ENCODE peak calls at places on chromosomes 5 and 9, in five cellular contexts. F is tibial artery; C is spleen; M is CD4-positive, alpha-beta memory T cell; A is thoracic aorta. Z is an unnamed sample.

GRCh38 chr5:160330212-160330611 is 17.8 kb upstream of the CCNJL start:
- DNase-seq in F (no peak), C (no peak), M (no peak), A (no peak), Z (no peak)

GRCh38 chr9:135035781-135036760 is 51.4 kb upstream of the OLFM1 start:
- DNase-seq in F (no peak), C (peak; percentile 40), M (no peak), A (no peak), Z (no peak)

GRCh38 chr9:134597957-134598883 is 43.4 kb upstream of the COL5A1 start:
- DNase-seq in F (no peak), C (no peak), M (no peak), A (no peak), Z (no peak)

GRCh38 chr5:5332287-5332686 is 90.2 kb upstream of the ICE1 start:
- DNase-seq in F (no peak), C (no peak), M (no peak), A (no peak), Z (no peak)

GRCh38 chr9:15743512-15743911 is 190.7 kb downstream of the CCDC171 start:
- DNase-seq in F (no peak), C (no peak), M (no peak), A (no peak), Z (no peak)

GRCh38 chr9:4866239-4866969 is 73.7 kb downstream of the RCL1 start:
- DNase-seq in F (no peak), C (no peak), M (no peak), A (no peak), Z (no peak)

GRCh38 chr5:79109527-79110492 is 1.8 kb upstream of the BHMT start:
- DNase-seq in F (no peak), C (no peak), M (peak; percentile 23), A (no peak), Z (no peak)

GRCh38 chr5:96968074-96968473 is 32.2 kb downstream of the LNPEP start:
- DNase-seq in F (no peak), C (no peak), M (no peak), A (no peak), Z (no peak)

GRCh38 chr5:149466457-149466972 is 84.7 kb downstream of the CSNK1A1 start:
- DNase-seq in F (no peak), C (peak; percentile 69), M (no peak), A (no peak), Z (no peak)

GRCh38 chr5:54390015-54390414 is 65.5 kb upstream of the HSPB3 start:
- DNase-seq in F (no peak), C (no peak), M (no peak), A (no peak), Z (no peak)

GRCh38 chr9:135906291-135907005 is 898 bp downstream of the CAMSAP1 start:
- DNase-seq in F (no peak), C (peak; percentile 89), M (no peak), A (no peak), Z (no peak)

GRCh38 chr5:127810014-127810413 is 106.8 kb downstream of the CCDC192 start:
- DNase-seq in F (no peak), C (no peak), M (no peak), A (no peak), Z (no peak)

GRCh38 chr9:130295945-130296782 is 30.6 kb downstream of the HMCN2 start:
- DNase-seq in F (no peak), C (no peak), M (no peak), A (no peak), Z (no peak)

GRCh38 chr5:40238066-40238745 is 441.5 kb upstream of the PTGER4 start:
- DNase-seq in F (no peak), C (no peak), M (no peak), A (no peak), Z (no peak)

GRCh38 chr9:68964765-68965164 is 49.1 kb downstream of the PRKACG start:
- DNase-seq in F (no peak), C (no peak), M (no peak), A (no peak), Z (no peak)

GRCh38 chr9:68668127-68668526 is 36.9 kb upstream of the PIP5K1B start:
- DNase-seq in F (no peak), C (no peak), M (no peak), A (no peak), Z (no peak)

GRCh38 chr9:27800159-27800558 is 226.9 kb upstream of the C9orf72 start:
- DNase-seq in F (no peak), C (no peak), M (no peak), A (no peak), Z (no peak)

GRCh38 chr9:515665-516064 is 301.0 kb downstream of the DOCK8 start:
- DNase-seq in F (no peak), C (no peak), M (peak; percentile 25), A (no peak), Z (no peak)

GRCh38 chr5:111679611-111680010 is 77.4 kb downstream of the NREP start:
- DNase-seq in F (no peak), C (no peak), M (no peak), A (no peak), Z (no peak)

GRCh38 chr9:38408719-38409118 is 15.5 kb downstream of the IGFBPL1 start:
- DNase-seq in F (no peak), C (no peak), M (no peak), A (no peak), Z (no peak)

GRCh38 chr5:150119421-150120061 is 33.2 kb upstream of the CSF1R start:
- DNase-seq in F (peak; percentile 29), C (peak; percentile 63), M (no peak), A (no peak), Z (peak; percentile 59)

GRCh38 chr9:5428794-5429528 is 8.8 kb downstream of the PLGRKT start:
- DNase-seq in F (no peak), C (no peak), M (no peak), A (no peak), Z (no peak)

GRCh38 chr5:172795401-172795977 is 24.5 kb upstream of the DUSP1 start:
- DNase-seq in F (peak; percentile 97), C (no peak), M (no peak), A (peak; percentile 92), Z (peak; percentile 99)

GRCh38 chr5:40550481-40550880 is 129.2 kb upstream of the PTGER4 start:
- DNase-seq in F (no peak), C (no peak), M (no peak), A (no peak), Z (no peak)

GRCh38 chr5:151454166-151454565 is 6.8 kb downstream of the SLC36A1 start:
- DNase-seq in F (no peak), C (no peak), M (no peak), A (no peak), Z (no peak)

GRCh38 chr9:21096172-21096900 is 18.6 kb upstream of the IFNB1 start:
- DNase-seq in F (no peak), C (no peak), M (peak; percentile 72), A (no peak), Z (no peak)

GRCh38 chr5:55104036-55104767 is 1.8 kb downstream of the GZMA start:
- DNase-seq in F (no peak), C (no peak), M (no peak), A (no peak), Z (no peak)

GRCh38 chr5:131430794-131431193 is 166.9 kb downstream of the CDC42SE2 start:
- DNase-seq in F (no peak), C (no peak), M (no peak), A (no peak), Z (no peak)

GRCh38 chr9:36934478-36935065 is 99.5 kb downstream of the PAX5 start:
- DNase-seq in F (no peak), C (no peak), M (no peak), A (no peak), Z (no peak)

GRCh38 chr5:31100047-31100575 is 93.4 kb upstream of the CDH6 start:
- DNase-seq in F (no peak), C (no peak), M (no peak), A (no peak), Z (no peak)
- H3K27me3 ChIP-seq in F (no peaks in the 10 kb centered on the region), C (no peaks in the 10 kb centered on the region), M (no peaks in the 10 kb centered on the region), A (no peaks in the 10 kb centered on the region), Z (no peaks in the 10 kb centered on the region)

GRCh38 chr5:176865964-176866363 is 33.2 kb downstream of the HK3 start:
- DNase-seq in F (no peak), C (no peak), M (no peak), A (no peak), Z (no peak)

GRCh38 chr5:176862330-176862995 is 36.7 kb downstream of the HK3 start:
- DNase-seq in F (no peak), C (no peak), M (no peak), A (no peak), Z (no peak)

GRCh38 chr5:176863041-176863764 is 35.9 kb downstream of the HK3 start:
- DNase-seq in F (no peak), C (no peak), M (no peak), A (no peak), Z (no peak)

GRCh38 chr5:176864755-176865154 is 34.4 kb downstream of the HK3 start:
- DNase-seq in F (no peak), C (no peak), M (no peak), A (no peak), Z (no peak)

GRCh38 chr5:176863765-176864098 is 35.4 kb downstream of the HK3 start:
- DNase-seq in F (no peak), C (no peak), M (no peak), A (no peak), Z (no peak)
- H3K27me3 ChIP-seq in F (peaks cover 85% of the 10 kb centered on the region), C (peaks cover 23% of the 10 kb centered on the region), M (no peaks in the 10 kb centered on the region), A (no peaks in the 10 kb centered on the region), Z (no peaks in the 10 kb centered on the region)

DNA sequence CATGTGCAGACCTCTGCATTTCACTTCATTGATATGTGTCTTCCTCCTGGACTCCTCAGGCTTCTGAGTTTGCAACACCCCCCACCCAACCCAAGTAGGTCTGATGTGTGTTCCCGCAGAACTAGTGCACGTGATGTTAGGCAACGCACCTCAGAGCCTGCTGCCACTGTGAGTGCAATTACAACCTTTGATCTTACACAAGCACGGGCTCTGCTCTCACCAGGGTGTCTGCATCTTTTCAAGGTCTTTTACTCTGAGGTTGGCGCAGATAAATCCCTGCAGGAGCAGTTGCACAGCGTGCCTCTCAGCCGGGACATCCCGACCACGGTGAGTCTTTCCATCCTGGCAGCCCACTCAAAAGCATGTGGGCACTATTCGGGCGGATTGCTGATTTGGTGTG is 80.1 kb downstream of the EGFLAM start:
- DNase-seq in F (no peak), C (no peak), M (no peak), A (no peak), Z (no peak)
- H3K27me3 ChIP-seq in F (no peaks in the 10 kb centered on the region), C (no peaks in the 10 kb centered on the region), M (no peaks in the 10 kb centered on the region), A (no peaks in the 10 kb centered on the region), Z (no peaks in the 10 kb centered on the region)

GRCh38 chr5:178671745-178672144 is 44.9 kb upstream of the CLK4 start:
- DNase-seq in F (no peak), C (no peak), M (no peak), A (no peak), Z (no peak)

GRCh38 chr5:178668579-178668978 is 41.7 kb upstream of the CLK4 start:
- DNase-seq in F (no peak), C (no peak), M (no peak), A (no peak), Z (no peak)

GRCh38 chr5:178672635-178673034 is 45.8 kb upstream of the CLK4 start:
- DNase-seq in F (no peak), C (no peak), M (no peak), A (no peak), Z (no peak)

GRCh38 chr5:178667685-178668084 is 40.8 kb upstream of the CLK4 start:
- DNase-seq in F (no peak), C (no peak), M (no peak), A (no peak), Z (no peak)

DNA sequence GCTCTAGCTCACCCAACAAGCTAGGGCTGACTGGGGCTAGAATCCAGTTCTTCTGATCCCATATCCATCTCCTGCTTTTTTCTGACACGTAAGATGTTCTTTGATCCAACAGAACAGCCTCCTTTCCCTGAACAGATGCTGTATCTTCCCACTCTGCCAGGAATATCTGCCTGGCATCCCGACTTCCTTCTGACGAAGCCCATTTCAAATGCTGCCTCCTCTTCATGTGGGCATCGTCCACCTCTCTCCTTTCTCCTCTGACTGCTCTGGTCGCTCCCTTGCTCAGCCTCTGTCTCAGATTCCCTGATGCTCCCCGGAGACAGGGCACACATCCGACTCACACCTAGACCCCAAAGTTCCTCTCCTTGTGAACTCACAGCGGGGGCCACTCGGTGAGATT is 43.6 kb upstream of the CLK4 start:
- DNase-seq in F (no peak), C (no peak), M (no peak), A (no peak), Z (no peak)
- H3K27me3 ChIP-seq in F (peaks cover 2% of the 10 kb centered on the region), C (no peaks in the 10 kb centered on the region), M (no peaks in the 10 kb centered on the region), A (no peaks in the 10 kb centered on the region), Z (no peaks in the 10 kb centered on the region)